ENCODE peak calls at places on chromosomes 5 and 9, in four cellular contexts. One of them, this sample, is unnamed.

GRCh38 chr9:120265791-120266190 is 314.2 kb downstream of the CDK5RAP2 start:
- DNase-seq in A549: no peak
- DNase-seq in HepG2: no peak
- DNase-seq in IMR-90: no peak
- DNase-seq in this sample: no peak

GRCh38 chr9:125444166-125444565 is 182.5 kb downstream of the GAPVD1 start:
- DNase-seq in HepG2: no peak
- DNase-seq in A549: no peak
- DNase-seq in IMR-90: no peak
- DNase-seq in this sample: no peak

GRCh38 chr9:126799051-126799450 is 5.8 kb upstream of the ZBTB43 start:
- DNase-seq in HepG2: no peak
- DNase-seq in A549: no peak
- DNase-seq in IMR-90: no peak
- DNase-seq in this sample: no peak

GRCh38 chr5:154646841-154647759 is 108.1 kb upstream of the LARP1 start:
- DNase-seq in IMR-90: peak
- DNase-seq in HepG2: peak
- DNase-seq in A549: no peak
- DNase-seq in this sample: peak

GRCh38 chr9:18710089-18710488 is 236.1 kb downstream of the ADAMTSL1 start:
- DNase-seq in A549: no peak
- DNase-seq in IMR-90: peak
- DNase-seq in HepG2: no peak
- DNase-seq in this sample: no peak

GRCh38 chr9:106620081-106620480 is 242.9 kb upstream of the ZNF462 start:
- DNase-seq in HepG2: no peak
- DNase-seq in IMR-90: no peak
- DNase-seq in A549: no peak
- DNase-seq in this sample: no peak

GRCh38 chr5:125294844-125295243 is 548.4 kb upstream of the ZNF608 start:
- DNase-seq in A549: no peak
- DNase-seq in IMR-90: no peak
- DNase-seq in HepG2: no peak
- DNase-seq in this sample: no peak

GRCh38 chr5:67338416-67338815 is 141.8 kb upstream of the CD180 start:
- DNase-seq in HepG2: no peak
- DNase-seq in A549: no peak
- DNase-seq in IMR-90: no peak
- DNase-seq in this sample: no peak

GRCh38 chr9:112061152-112061740 is 113.9 kb downstream of the SUSD1 start:
- DNase-seq in HepG2: peak
- DNase-seq in IMR-90: peak
- DNase-seq in A549: peak
- DNase-seq in this sample: peak

GRCh38 chr9:20384642-20385041 is 237.7 kb downstream of the MLLT3 start:
- DNase-seq in A549: no peak
- DNase-seq in IMR-90: no peak
- DNase-seq in HepG2: no peak
- DNase-seq in this sample: no peak

GRCh38 chr9:68560131-68560844 is 19.6 kb upstream of the TMEM252 start:
- DNase-seq in IMR-90: peak
- DNase-seq in A549: peak
- DNase-seq in HepG2: peak
- DNase-seq in this sample: peak

GRCh38 chr9:92242115-92242778 is 51.2 kb downstream of the IARS1 start:
- DNase-seq in IMR-90: peak
- DNase-seq in HepG2: no peak
- DNase-seq in A549: peak
- DNase-seq in this sample: no peak

GRCh38 chr5:19564036-19564435 is 424.0 kb downstream of the CDH18 start:
- DNase-seq in HepG2: no peak
- DNase-seq in IMR-90: no peak
- DNase-seq in A549: no peak
- DNase-seq in this sample: no peak

GRCh38 chr5:60577116-60577515 is 122.8 kb downstream of the DEPDC1B start:
- DNase-seq in A549: no peak
- DNase-seq in IMR-90: peak
- DNase-seq in HepG2: no peak
- DNase-seq in this sample: no peak

GRCh38 chr9:4333231-4333740 is 33.4 kb upstream of the GLIS3 start:
- DNase-seq in HepG2: no peak
- DNase-seq in IMR-90: no peak
- DNase-seq in A549: no peak
- DNase-seq in this sample: no peak

GRCh38 chr5:113034182-113034773 is 57.7 kb downstream of the DCP2 start:
- DNase-seq in HepG2: no peak
- DNase-seq in IMR-90: peak
- DNase-seq in A549: no peak
- DNase-seq in this sample: no peak

GRCh38 chr9:136881691-136882108 is 4.6 kb upstream of the TRAF2 start:
- DNase-seq in A549: no peak
- DNase-seq in HepG2: peak
- DNase-seq in IMR-90: peak
- DNase-seq in this sample: no peak

GRCh38 chr5:86689103-86689729 is 71.5 kb downstream of the COX7C start:
- DNase-seq in HepG2: no peak
- DNase-seq in IMR-90: no peak
- DNase-seq in A549: no peak
- DNase-seq in this sample: no peak

GRCh38 chr5:169742773-169743296 is 105.8 kb downstream of the DOCK2 start:
- DNase-seq in IMR-90: peak
- DNase-seq in A549: no peak
- DNase-seq in HepG2: no peak
- DNase-seq in this sample: no peak

GRCh38 chr9:17588395-17588794 is 9.5 kb downstream of the SH3GL2 start:
- DNase-seq in HepG2: no peak
- DNase-seq in A549: no peak
- DNase-seq in IMR-90: no peak
- DNase-seq in this sample: no peak

GRCh38 chr5:55668356-55668755 is 43.8 kb downstream of the SLC38A9 start:
- DNase-seq in IMR-90: peak
- DNase-seq in HepG2: no peak
- DNase-seq in A549: peak
- DNase-seq in this sample: no peak

GRCh38 chr5:110108520-110108919 is 418.8 kb downstream of the MAN2A1 start:
- DNase-seq in HepG2: no peak
- DNase-seq in IMR-90: no peak
- DNase-seq in A549: no peak
- DNase-seq in this sample: no peak

GRCh38 chr9:15231788-15232635 is 75.0 kb downstream of the TTC39B start:
- DNase-seq in IMR-90: no peak
- DNase-seq in A549: peak
- DNase-seq in HepG2: peak
- DNase-seq in this sample: peak

GRCh38 chr9:2299156-2299842 is 284.2 kb downstream of the SMARCA2 start:
- DNase-seq in A549: no peak
- DNase-seq in HepG2: no peak
- DNase-seq in IMR-90: no peak
- DNase-seq in this sample: no peak

GRCh38 chr9:18459958-18460584 is 13.9 kb upstream of the ADAMTSL1 start:
- DNase-seq in HepG2: no peak
- DNase-seq in A549: no peak
- DNase-seq in IMR-90: peak
- DNase-seq in this sample: no peak

GRCh38 chr9:104906441-104907277 is 21.3 kb downstream of the ABCA1 start:
- DNase-seq in HepG2: no peak
- DNase-seq in IMR-90: peak
- DNase-seq in A549: no peak
- DNase-seq in this sample: no peak

GRCh38 chr5:132260051-132260450 is 2.6 kb downstream of the PDLIM4 start:
- DNase-seq in A549: no peak
- DNase-seq in HepG2: no peak
- DNase-seq in IMR-90: peak
- DNase-seq in this sample: no peak

GRCh38 chr5:72063219-72063819 is 44.0 kb upstream of the MAP1B start:
- DNase-seq in IMR-90: peak
- DNase-seq in A549: no peak
- DNase-seq in HepG2: peak
- DNase-seq in this sample: peak

GRCh38 chr9:73011346-73011745 is 58.5 kb upstream of the ALDH1A1 start:
- DNase-seq in IMR-90: peak
- DNase-seq in HepG2: no peak
- DNase-seq in A549: no peak
- DNase-seq in this sample: no peak
- TF ChIP-seq MAZ in IMR-90: no peak
- TF ChIP-seq MAZ in HepG2: no peak
- TF ChIP-seq MAZ in A549: no peak
- TF ChIP-seq MAZ in this sample: no peak

GRCh38 chr5:80755634-80756033 is 100.9 kb upstream of the DHFR start:
- DNase-seq in IMR-90: no peak
- DNase-seq in A549: no peak
- DNase-seq in HepG2: no peak
- DNase-seq in this sample: peak

GRCh38 chr5:80757290-80757689 is 102.5 kb upstream of the DHFR start:
- DNase-seq in IMR-90: no peak
- DNase-seq in HepG2: no peak
- DNase-seq in A549: no peak
- DNase-seq in this sample: no peak

GRCh38 chr5:80753712-80754111 is 98.9 kb upstream of the DHFR start:
- DNase-seq in HepG2: no peak
- DNase-seq in IMR-90: no peak
- DNase-seq in A549: no peak
- DNase-seq in this sample: no peak

GRCh38 chr5:80756292-80756691 is 101.5 kb upstream of the DHFR start:
- DNase-seq in A549: no peak
- DNase-seq in IMR-90: no peak
- DNase-seq in HepG2: no peak
- DNase-seq in this sample: no peak

DNA sequence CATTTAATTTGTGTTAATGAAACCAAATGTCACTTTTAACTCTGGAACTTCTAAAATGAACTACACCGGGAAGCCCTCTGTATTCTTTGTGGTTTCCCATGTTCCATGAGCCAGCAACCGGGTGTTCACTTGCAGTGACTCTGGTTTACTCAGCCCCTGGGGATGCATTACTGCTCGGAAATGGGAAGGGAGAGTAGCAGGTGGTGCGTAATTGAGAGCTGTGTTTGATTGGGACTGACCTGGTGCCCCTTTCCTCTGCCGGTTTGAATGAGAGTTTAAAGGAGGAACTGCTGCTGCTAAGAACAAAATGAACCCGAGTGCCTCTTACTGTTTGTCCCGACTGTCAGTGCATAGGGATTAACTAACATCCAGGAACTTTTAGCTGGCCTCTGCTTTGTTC is 100.1 kb upstream of the DHFR start:
- DNase-seq in IMR-90: peak
- DNase-seq in A549: no peak
- DNase-seq in HepG2: no peak
- DNase-seq in this sample: no peak
- TF ChIP-seq RFX5 in IMR-90: no peak
- TF ChIP-seq RFX5 in A549: no peak
- TF ChIP-seq RFX5 in HepG2: no peak
- TF ChIP-seq RFX5 in this sample: no peak

DNA sequence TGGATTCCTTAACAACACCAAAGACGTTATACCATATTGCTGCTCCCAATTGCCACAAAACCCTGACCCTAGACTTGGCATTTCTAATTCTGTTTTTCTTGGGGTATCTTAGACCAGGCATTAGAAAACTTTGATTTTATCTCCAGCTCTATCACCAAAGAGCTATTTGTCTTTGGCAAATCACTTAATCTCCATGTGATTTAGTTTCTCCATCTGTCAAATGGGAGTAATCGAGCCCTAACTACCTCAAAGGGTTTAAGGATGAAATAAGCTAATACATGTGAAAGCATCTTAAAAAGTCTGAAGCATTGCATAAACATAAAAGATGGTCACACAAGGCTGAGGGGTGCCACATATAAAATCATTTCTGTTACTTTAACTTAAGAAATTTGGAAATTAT is 60.6 kb downstream of the FYB1 start:
- DNase-seq in IMR-90: no peak
- DNase-seq in HepG2: no peak
- DNase-seq in A549: no peak
- DNase-seq in this sample: no peak
- TF ChIP-seq MAZ in IMR-90: no peak
- TF ChIP-seq MAZ in HepG2: no peak
- TF ChIP-seq MAZ in A549: no peak
- TF ChIP-seq MAZ in this sample: no peak

DNA sequence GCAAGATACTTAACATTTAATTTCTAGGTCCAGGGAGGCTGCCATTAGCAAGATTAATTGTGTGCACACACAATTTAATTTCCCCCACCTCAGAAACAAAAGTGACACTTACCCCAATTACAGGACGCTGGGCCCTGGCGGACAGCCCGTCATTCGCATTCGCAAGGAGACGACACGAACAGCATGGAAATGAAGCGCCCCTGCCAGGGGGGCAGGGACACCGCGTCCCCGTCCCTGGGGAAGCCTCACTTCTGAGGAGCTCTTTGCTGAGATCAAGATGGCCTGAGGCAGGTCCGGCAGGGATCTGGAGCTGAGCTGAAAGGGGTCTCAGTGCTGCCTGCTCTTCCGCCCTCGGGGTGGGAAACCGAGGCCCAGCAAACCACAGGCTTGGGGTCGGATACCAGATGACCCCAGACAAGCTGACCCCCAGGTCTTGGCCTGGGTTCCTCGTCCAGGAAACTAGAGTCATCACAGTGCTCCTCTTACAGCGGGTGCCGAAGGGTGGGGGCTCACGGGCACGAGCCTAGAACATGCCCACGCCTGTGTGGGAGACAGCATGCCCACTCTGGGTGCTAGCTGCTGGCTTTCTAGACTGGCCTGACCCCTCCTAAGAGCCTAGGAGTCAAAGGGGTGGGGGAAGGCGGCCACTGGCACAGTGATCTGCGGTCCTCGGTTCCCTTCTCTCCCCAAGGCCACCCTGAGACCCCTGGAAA is 103.2 kb downstream of the VAV2 start:
- DNase-seq in A549: no peak
- DNase-seq in HepG2: no peak
- DNase-seq in IMR-90: no peak
- DNase-seq in this sample: no peak
- TF ChIP-seq RFX5 in A549: no peak
- TF ChIP-seq RFX5 in HepG2: no peak
- TF ChIP-seq RFX5 in IMR-90: no peak
- TF ChIP-seq RFX5 in this sample: no peak

GRCh38 chr5:173840111-173840983 is 47.8 kb upstream of the CPEB4 start:
- DNase-seq in HepG2: no peak
- DNase-seq in IMR-90: no peak
- DNase-seq in A549: no peak
- DNase-seq in this sample: no peak
- TF ChIP-seq MAZ in HepG2: no peak
- TF ChIP-seq MAZ in IMR-90: no peak
- TF ChIP-seq MAZ in A549: no peak
- TF ChIP-seq MAZ in this sample: no peak